ENCODE peak calls at places on chromosomes 11 and 22, in five cellular contexts. L, M, N, Y and V are unnamed samples.

GRCh38 chr22:25623851-25624250 is 59.4 kb downstream of the GRK3 start:
- DNase-seq in L (no peak), M (no peak), N (no peak), Y (no peak), V (no peak)

GRCh38 chr22:21698430-21699329 is 32.9 kb downstream of the PPIL2 start:
- DNase-seq in L (no peak), M (peak), N (no peak), Y (no peak), V (no peak)

GRCh38 chr11:95256204-95256819 is 25.3 kb upstream of the SESN3 start:
- DNase-seq in L (no peak), M (no peak), N (no peak), Y (peak), V (no peak)

GRCh38 chr11:124740277-124740882 is 638 bp downstream of the NRGN start:
- DNase-seq in L (no peak), M (peak), N (no peak), Y (peak), V (no peak)

GRCh38 chr11:44300881-44301855 is 8.8 kb downstream of the ALX4 start:
- DNase-seq in L (no peak), M (no peak), N (peak), Y (no peak), V (no peak)

GRCh38 chr11:46006418-46007070 is 84.1 kb downstream of the LARGE2 start:
- DNase-seq in L (no peak), M (no peak), N (peak), Y (peak), V (peak)

GRCh38 chr22:31882971-31883370 is 61.4 kb upstream of the YWHAH start:
- DNase-seq in L (no peak), M (no peak), N (no peak), Y (no peak), V (no peak)

GRCh38 chr11:107999759-108000455 is 8.8 kb upstream of the CUL5 start:
- DNase-seq in L (no peak), M (peak), N (peak), Y (peak), V (peak)

GRCh38 chr11:114132427-114132826 is 72.9 kb downstream of the ZBTB16 start:
- DNase-seq in L (no peak), M (peak), N (no peak), Y (no peak), V (no peak)

GRCh38 chr11:124068711-124069110 is 27.6 kb upstream of the OR10G7 start:
- DNase-seq in L (no peak), M (no peak), N (no peak), Y (no peak), V (no peak)

GRCh38 chr11:103349595-103349994 is 240.4 kb downstream of the DYNC2H1 start:
- DNase-seq in L (no peak), M (no peak), N (no peak), Y (no peak), V (no peak)